ENCODE peak calls at places on chromosomes 2 and 18, in four cellular contexts. R is OCI-LY7, E is psoas muscle, K is BE2C. S is an unnamed sample.

GRCh38 chr2:101559576-101559975 is 84.7 kb upstream of the RFX8 start:
- DNase-seq in R (no peak), E (no peak), K (no peak), S (peak; percentile 58)

GRCh38 chr18:14930576-14930975 is 182.6 kb downstream of the ANKRD30B start:
- DNase-seq in R (no peak), E (no peak), K (no peak), S (no peak)

GRCh38 chr2:128731994-128732650 is 413.5 kb upstream of the HS6ST1 start:
- DNase-seq in R (no peak), E (no peak), K (no peak), S (no peak)

GRCh38 chr2:147844691-147845607 is at the start of gene ACVR2A:
- DNase-seq in R (peak; percentile 64), E (peak; percentile 68), K (peak; percentile 16), S (peak; percentile 33)

GRCh38 chr2:133326651-133327397 is 241.4 kb downstream of the NCKAP5 start:
- DNase-seq in R (no peak), E (no peak), K (no peak), S (no peak)

GRCh38 chr18:63970803-63971191 is 916 bp downstream of the SERPINB8 start:
- DNase-seq in R (no peak), E (peak; percentile 66), K (no peak), S (peak; percentile 27)

GRCh38 chr2:74536166-74536950 is 6.6 kb downstream of the HTRA2 start:
- DNase-seq in R (no peak), E (no peak), K (no peak), S (no peak)

GRCh38 chr2:176504431-176504830 is 235.2 kb downstream of the MTX2 start:
- DNase-seq in R (no peak), E (no peak), K (peak; percentile 20), S (no peak)

GRCh38 chr2:205483122-205483521 is 199.2 kb upstream of the NRP2 start:
- DNase-seq in R (no peak), E (no peak), K (peak; percentile 20), S (no peak)

GRCh38 chr2:25389161-25389560 is 47.4 kb upstream of the DNMT3A start:
- DNase-seq in R (no peak), E (no peak), K (no peak), S (no peak)

GRCh38 chr18:6595666-6596065 is 133.8 kb upstream of the ARHGAP28 start:
- DNase-seq in R (no peak), E (no peak), K (no peak), S (no peak)

GRCh38 chr2:241854342-241855244 is 4.1 kb downstream of the PDCD1 start:
- DNase-seq in R (no peak), E (no peak), K (peak; percentile 15), S (peak; percentile 28)

GRCh38 chr18:48408727-48409590 is at the start of gene ZBTB7C:
- DNase-seq in R (no peak), E (peak; percentile 67), K (peak; percentile 52), S (peak; percentile 27)

GRCh38 chr18:63132819-63133200 is 186.8 kb downstream of the BCL2 start:
- DNase-seq in R (no peak), E (peak; percentile 57), K (no peak), S (no peak)

GRCh38 chr2:36389081-36389480 is 33.5 kb downstream of the CRIM1 start:
- DNase-seq in R (no peak), E (no peak), K (no peak), S (no peak)

GRCh38 chr2:43454791-43455190 is 141.0 kb downstream of the THADA start:
- DNase-seq in R (no peak), E (no peak), K (no peak), S (no peak)

GRCh38 chr18:54020346-54020745 is 204.1 kb downstream of the MBD2 start:
- DNase-seq in R (no peak), E (no peak), K (no peak), S (no peak)

GRCh38 chr2:240928476-240929363 is 22.6 kb downstream of the CROCC2 start:
- DNase-seq in R (no peak), E (peak; percentile 19), K (no peak), S (peak; percentile 19)

GRCh38 chr2:64212346-64212745 is 68.1 kb upstream of the PELI1 start:
- DNase-seq in R (no peak), E (no peak), K (no peak), S (no peak)

GRCh38 chr18:78741381-78742340 is 238.0 kb upstream of the SALL3 start:
- DNase-seq in R (no peak), E (no peak), K (no peak), S (no peak)

GRCh38 chr2:119290859-119291587 is 67.4 kb downstream of the STEAP3 start:
- DNase-seq in R (peak; percentile 70), E (peak; percentile 74), K (peak; percentile 57), S (peak; percentile 85)

GRCh38 chr2:96156926-96157648 is 11.8 kb upstream of the DUSP2 start:
- DNase-seq in R (peak; percentile 81), E (peak; percentile 42), K (no peak), S (no peak)

GRCh38 chr2:100744589-100744988 is 75.3 kb upstream of the NPAS2 start:
- DNase-seq in R (no peak), E (no peak), K (no peak), S (no peak)

GRCh38 chr2:150475479-150476212 is 11.8 kb downstream of the RND3 start:
- DNase-seq in R (no peak), E (no peak), K (no peak), S (no peak)

GRCh38 chr18:75546964-75547363 is 119.5 kb upstream of the SMIM21 start:
- DNase-seq in R (no peak), E (no peak), K (no peak), S (no peak)

GRCh38 chr2:85033388-85033787 is 62.4 kb downstream of the KCMF1 start:
- DNase-seq in R (no peak), E (no peak), K (no peak), S (no peak)
- H3K36me3 ChIP-seq in R (peaks cover 94% of the 10 kb centered on the region), E (peaks cover 62% of the 10 kb centered on the region), K (no peaks in the 10 kb centered on the region), S (peaks cover 10% of the 10 kb centered on the region)

GRCh38 chr2:233273120-233273519 is 21.6 kb downstream of the ATG16L1 start:
- DNase-seq in R (no peak), E (no peak), K (no peak), S (no peak)
- H3K36me3 ChIP-seq in R (peaks cover 99% of the 10 kb centered on the region), E (peaks cover 100% of the 10 kb centered on the region), K (peaks cover 86% of the 10 kb centered on the region), S (peaks cover 98% of the 10 kb centered on the region)

GRCh38 chr2:70182689-70183088 is 8.1 kb downstream of the C2orf42 start:
- DNase-seq in R (no peak), E (no peak), K (no peak), S (no peak)

GRCh38 chr2:70181363-70181956 is 9.4 kb downstream of the C2orf42 start:
- DNase-seq in R (peak; percentile 83), E (no peak), K (no peak), S (no peak)
- H3K36me3 ChIP-seq in R (peaks cover 33% of the 10 kb centered on the region), E (peaks cover 64% of the 10 kb centered on the region), K (no peaks in the 10 kb centered on the region), S (peaks cover 6% of the 10 kb centered on the region)

GRCh38 chr2:105364436-105365139 is 27.2 kb downstream of the C2orf49 start:
- DNase-seq in R (no peak), E (no peak), K (no peak), S (no peak)

GRCh38 chr2:105361132-105361889 is 24.0 kb downstream of the C2orf49 start:
- DNase-seq in R (no peak), E (no peak), K (no peak), S (no peak)

GRCh38 chr2:105363192-105363591 is 25.9 kb downstream of the C2orf49 start:
- DNase-seq in R (no peak), E (no peak), K (no peak), S (no peak)

GRCh38 chr2:105369009-105369408 is 29.8 kb downstream of the FHL2 start:
- DNase-seq in R (no peak), E (no peak), K (no peak), S (no peak)

GRCh38 chr2:105365176-105365575 is 27.8 kb downstream of the C2orf49 start:
- DNase-seq in R (no peak), E (no peak), K (no peak), S (no peak)
- H3K36me3 ChIP-seq in R (no peaks in the 10 kb centered on the region), E (peaks cover 87% of the 10 kb centered on the region), K (peaks cover 48% of the 10 kb centered on the region), S (peaks cover 99% of the 10 kb centered on the region)

DNA sequence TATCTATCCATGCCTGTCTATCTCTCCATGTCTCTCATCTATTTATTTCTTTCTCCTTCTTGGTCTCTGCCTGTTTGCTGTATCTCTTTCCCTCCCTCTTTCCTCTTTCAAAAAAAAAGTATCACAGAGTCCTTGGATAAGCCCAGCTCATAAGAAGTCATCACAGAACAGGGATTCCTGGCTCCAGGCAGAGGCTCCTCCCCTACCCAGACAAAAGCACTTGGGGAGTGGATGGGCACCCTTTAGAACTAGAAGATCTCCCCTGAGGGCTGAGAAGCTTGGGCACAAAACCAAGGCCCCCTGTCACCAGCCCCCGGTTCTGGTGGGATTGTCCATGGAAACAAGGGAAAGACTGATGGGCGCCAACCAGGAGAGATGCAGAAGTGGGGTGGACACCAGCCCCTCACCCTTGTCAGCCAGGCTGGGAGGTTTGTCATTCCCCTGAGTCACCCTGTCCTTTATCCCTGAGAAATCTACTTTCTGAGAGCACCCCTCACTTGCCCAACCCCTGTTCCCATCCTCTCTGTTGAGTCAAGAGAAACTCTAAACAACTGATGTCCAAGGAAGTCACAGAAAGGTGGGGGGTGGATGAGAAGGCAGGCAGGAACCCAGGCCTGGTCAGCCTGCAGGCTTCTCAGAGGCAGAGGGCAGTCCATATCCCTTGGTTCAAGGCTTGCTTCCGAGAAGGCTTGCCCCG is 127.1 kb downstream of the TNS1 start:
- DNase-seq in R (no peak), E (no peak), K (no peak), S (no peak)
- H3K36me3 ChIP-seq in R (no peaks in the 10 kb centered on the region), E (peaks cover 97% of the 10 kb centered on the region), K (peaks cover 48% of the 10 kb centered on the region), S (peaks cover 97% of the 10 kb centered on the region)

S was measured in heart left ventricle.